ENCODE peak calls at places on chromosomes 11 and 22, in five cellular contexts. A is mesenchymal stem cell, L is trophoblast cell, M is IMR-90, H is H1. O is an unnamed sample.

GRCh38 chr11:100445231-100445735 is 241.8 kb upstream of the ARHGAP42 start:
- DNase-seq in A (no peak), L (no peak), M (no peak), H (no peak), O (no peak)

GRCh38 chr11:130260735-130261134 is 54.0 kb downstream of the ZBTB44 start:
- DNase-seq in A (no peak), L (no peak), M (no peak), H (no peak), O (no peak)

GRCh38 chr11:2580444-2581050 is 119.2 kb downstream of the KCNQ1OT1 start:
- DNase-seq in A (no peak), L (no peak), M (no peak), H (peak), O (no peak)

GRCh38 chr11:59754494-59754858 is 700 bp upstream of the STX3 start:
- DNase-seq in A (no peak), L (peak), M (peak), H (no peak), O (no peak)

GRCh38 chr11:68353118-68353517 is 40.7 kb downstream of the LRP5 start:
- DNase-seq in A (no peak), L (peak), M (no peak), H (no peak), O (no peak)

GRCh38 chr11:46332568-46333128 is 14.6 kb upstream of the DGKZ start:
- DNase-seq in A (no peak), L (no peak), M (no peak), H (peak), O (no peak)

GRCh38 chr11:131889146-131889577 is 518.7 kb downstream of the NTM start:
- DNase-seq in A (peak), L (peak), M (peak), H (no peak), O (no peak)

GRCh38 chr11:115317428-115318185 is 186.6 kb downstream of the CADM1 start:
- DNase-seq in A (peak), L (no peak), M (peak), H (no peak), O (no peak)

GRCh38 chr22:49077036-49077393 is 750.7 kb downstream of the BRD1 start:
- DNase-seq in A (no peak), L (no peak), M (no peak), H (no peak), O (no peak)

GRCh38 chr11:43515090-43515489 is 156.4 kb downstream of the TTC17 start:
- DNase-seq in A (no peak), L (no peak), M (no peak), H (peak), O (no peak)

GRCh38 chr11:67435727-67436458 is 1.6 kb downstream of the PTPRCAP start:
- DNase-seq in A (no peak), L (no peak), M (no peak), H (no peak), O (no peak)

GRCh38 chr11:2129699-2130366 is 9.4 kb downstream of the IGF2 start:
- DNase-seq in A (no peak), L (no peak), M (no peak), H (peak), O (no peak)

GRCh38 chr11:64036081-64037026 is 623 bp downstream of the FLRT1 start:
- DNase-seq in A (peak), L (peak), M (peak), H (no peak), O (no peak)

GRCh38 chr11:65083134-65083833 is 556 bp downstream of the CDCA5 start:
- DNase-seq in A (no peak), L (no peak), M (no peak), H (no peak), O (no peak)
- H2AK5ac ChIP-seq in A (no peak), L (peak), M (peak), H (no peak), O (no peak)

GRCh38 chr11:61022311-61023085 is 51.0 kb downstream of the CD6 start:
- DNase-seq in A (no peak), L (no peak), M (no peak), H (no peak), O (no peak)

GRCh38 chr11:61019037-61019817 is 47.7 kb downstream of the CD6 start:
- DNase-seq in A (no peak), L (no peak), M (no peak), H (no peak), O (no peak)

GRCh38 chr11:61021661-61022212 is 50.3 kb downstream of the CD6 start:
- DNase-seq in A (no peak), L (peak), M (no peak), H (peak), O (no peak)

GRCh38 chr11:61019818-61020405 is 48.4 kb downstream of the CD6 start:
- DNase-seq in A (no peak), L (no peak), M (no peak), H (no peak), O (no peak)

GRCh38 chr11:61020706-61021235 is 49.3 kb downstream of the CD6 start:
- DNase-seq in A (no peak), L (no peak), M (no peak), H (no peak), O (no peak)
- H3K14ac ChIP-seq in A (no peak), L (no peak), M (no peak), H (no peak), O (no peak)

GRCh38 chr11:47928426-47928825 is 51.9 kb upstream of the PTPRJ start:
- DNase-seq in A (no peak), L (no peak), M (no peak), H (no peak), O (no peak)
- H3K4me3 ChIP-seq in A (no peak), L (no peak), M (no peak), H (no peak), O (no peak)

GRCh38 chr11:111354601-111354891 is 24.5 kb downstream of the POU2AF1 start:
- DNase-seq in A (no peak), L (no peak), M (no peak), H (no peak), O (no peak)

GRCh38 chr11:111355101-111355500 is 24.0 kb downstream of the POU2AF1 start:
- DNase-seq in A (no peak), L (no peak), M (no peak), H (no peak), O (no peak)

GRCh38 chr11:111357150-111358037 is 21.7 kb downstream of the POU2AF1 start:
- DNase-seq in A (no peak), L (peak), M (no peak), H (no peak), O (no peak)

GRCh38 chr11:111356660-111357048 is 22.4 kb downstream of the POU2AF1 start:
- DNase-seq in A (no peak), L (no peak), M (no peak), H (no peak), O (no peak)

GRCh38 chr11:111355956-111356659 is 23.0 kb downstream of the POU2AF1 start:
- DNase-seq in A (no peak), L (no peak), M (no peak), H (no peak), O (no peak)
- H2AK5ac ChIP-seq in A (no peak), L (no peak), M (no peak), H (no peak), O (no peak)

O was measured in neuronal stem cell.